ENCODE peak calls at places on chromosomes 12 and 14, in nine cellular contexts. One of them, this sample, is unnamed. For H3K36me3, the result is how much of the 10 kb centered on the place peaks cover.

GRCh38 chr14:83913466-83913865 is 1616.5 kb upstream of the FLRT2 start:
- DNase-seq in body of pancreas: no peak
- DNase-seq in CD4-positive, CD25-positive, alpha-beta regulatory T cell: no peak
- DNase-seq in CD8-positive, alpha-beta memory T cell: no peak
- DNase-seq in GM23248: no peak
- DNase-seq in heart left ventricle: no peak
- DNase-seq in tibial artery: no peak
- DNase-seq in fibroblast of lung: no peak
- DNase-seq in CD4-positive, alpha-beta memory T cell: no peak
- DNase-seq in this sample: no peak

GRCh38 chr14:102728509-102728908 is 48.7 kb upstream of the TRAF3 start:
- DNase-seq in body of pancreas: no peak
- DNase-seq in CD4-positive, CD25-positive, alpha-beta regulatory T cell: no peak
- DNase-seq in CD8-positive, alpha-beta memory T cell: no peak
- DNase-seq in GM23248: no peak
- DNase-seq in heart left ventricle: no peak
- DNase-seq in tibial artery: no peak
- DNase-seq in fibroblast of lung: no peak
- DNase-seq in CD4-positive, alpha-beta memory T cell: no peak
- DNase-seq in this sample: no peak

GRCh38 chr12:24469089-24469488 is 479.8 kb downstream of the BCAT1 start:
- DNase-seq in body of pancreas: no peak
- DNase-seq in CD4-positive, CD25-positive, alpha-beta regulatory T cell: no peak
- DNase-seq in CD8-positive, alpha-beta memory T cell: no peak
- DNase-seq in GM23248: no peak
- DNase-seq in heart left ventricle: no peak
- DNase-seq in tibial artery: no peak
- DNase-seq in fibroblast of lung: no peak
- DNase-seq in CD4-positive, alpha-beta memory T cell: no peak
- DNase-seq in this sample: no peak

GRCh38 chr12:15522574-15523187 is 200.4 kb downstream of the PTPRO start:
- DNase-seq in body of pancreas: no peak
- DNase-seq in CD4-positive, CD25-positive, alpha-beta regulatory T cell: no peak
- DNase-seq in CD8-positive, alpha-beta memory T cell: no peak
- DNase-seq in GM23248: peak
- DNase-seq in heart left ventricle: no peak
- DNase-seq in tibial artery: no peak
- DNase-seq in fibroblast of lung: peak
- DNase-seq in CD4-positive, alpha-beta memory T cell: no peak
- DNase-seq in this sample: peak

GRCh38 chr12:112803620-112804279 is 12.2 kb downstream of the RPH3A start:
- DNase-seq in body of pancreas: no peak
- DNase-seq in CD4-positive, CD25-positive, alpha-beta regulatory T cell: no peak
- DNase-seq in CD8-positive, alpha-beta memory T cell: no peak
- DNase-seq in GM23248: no peak
- DNase-seq in heart left ventricle: no peak
- DNase-seq in tibial artery: no peak
- DNase-seq in fibroblast of lung: no peak
- DNase-seq in CD4-positive, alpha-beta memory T cell: no peak
- DNase-seq in this sample: no peak

GRCh38 chr14:51735851-51736250 is 84.1 kb downstream of the FRMD6 start:
- DNase-seq in body of pancreas: no peak
- DNase-seq in CD4-positive, CD25-positive, alpha-beta regulatory T cell: no peak
- DNase-seq in CD8-positive, alpha-beta memory T cell: no peak
- DNase-seq in GM23248: no peak
- DNase-seq in heart left ventricle: no peak
- DNase-seq in tibial artery: no peak
- DNase-seq in fibroblast of lung: no peak
- DNase-seq in CD4-positive, alpha-beta memory T cell: no peak
- DNase-seq in this sample: no peak

GRCh38 chr12:4283512-4284255 is 10.1 kb downstream of the CCND2 start:
- DNase-seq in body of pancreas: no peak
- DNase-seq in CD4-positive, CD25-positive, alpha-beta regulatory T cell: no peak
- DNase-seq in CD8-positive, alpha-beta memory T cell: no peak
- DNase-seq in GM23248: no peak
- DNase-seq in heart left ventricle: no peak
- DNase-seq in tibial artery: no peak
- DNase-seq in fibroblast of lung: no peak
- DNase-seq in CD4-positive, alpha-beta memory T cell: no peak
- DNase-seq in this sample: no peak

GRCh38 chr12:27970391-27970980 is 2.0 kb downstream of the PTHLH start:
- DNase-seq in body of pancreas: no peak
- DNase-seq in CD4-positive, CD25-positive, alpha-beta regulatory T cell: no peak
- DNase-seq in CD8-positive, alpha-beta memory T cell: no peak
- DNase-seq in GM23248: peak
- DNase-seq in heart left ventricle: peak
- DNase-seq in tibial artery: no peak
- DNase-seq in fibroblast of lung: peak
- DNase-seq in CD4-positive, alpha-beta memory T cell: no peak
- DNase-seq in this sample: no peak

GRCh38 chr14:67665886-67666285 is 8.5 kb downstream of the VTI1B start:
- DNase-seq in body of pancreas: no peak
- DNase-seq in CD4-positive, CD25-positive, alpha-beta regulatory T cell: no peak
- DNase-seq in CD8-positive, alpha-beta memory T cell: no peak
- DNase-seq in GM23248: peak
- DNase-seq in heart left ventricle: no peak
- DNase-seq in tibial artery: no peak
- DNase-seq in fibroblast of lung: peak
- DNase-seq in CD4-positive, alpha-beta memory T cell: no peak
- DNase-seq in this sample: peak

DNA sequence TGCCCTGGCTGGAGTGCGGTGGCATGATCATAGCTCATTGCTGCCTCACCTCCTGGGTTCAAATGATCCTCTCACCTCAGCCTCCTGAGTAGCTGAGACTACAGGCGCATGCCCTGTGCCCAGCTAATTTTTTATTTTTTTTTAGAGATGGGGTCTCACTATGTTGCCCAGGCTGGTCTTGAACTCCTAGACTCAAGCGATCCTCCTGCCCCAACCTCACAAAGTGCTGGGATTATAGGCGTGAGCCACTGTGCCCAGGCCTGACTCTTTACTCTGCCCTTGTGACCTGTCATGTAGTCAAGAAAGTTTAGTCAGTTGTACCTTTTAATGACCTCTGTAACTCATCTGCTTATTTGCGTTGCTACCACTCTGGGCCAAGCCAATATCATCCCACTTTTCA is 55.7 kb downstream of the PROX2 start:
- DNase-seq in body of pancreas: no peak
- DNase-seq in CD4-positive, CD25-positive, alpha-beta regulatory T cell: no peak
- DNase-seq in CD8-positive, alpha-beta memory T cell: no peak
- DNase-seq in GM23248: no peak
- DNase-seq in heart left ventricle: no peak
- DNase-seq in tibial artery: no peak
- DNase-seq in fibroblast of lung: no peak
- DNase-seq in CD4-positive, alpha-beta memory T cell: no peak
- DNase-seq in this sample: no peak
- H3K36me3 ChIP-seq in body of pancreas: under half
- H3K36me3 ChIP-seq in CD4-positive, CD25-positive, alpha-beta regulatory T cell: half or more
- H3K36me3 ChIP-seq in CD8-positive, alpha-beta memory T cell: under half
- H3K36me3 ChIP-seq in GM23248: half or more
- H3K36me3 ChIP-seq in heart left ventricle: half or more
- H3K36me3 ChIP-seq in tibial artery: under half
- H3K36me3 ChIP-seq in fibroblast of lung: under half
- H3K36me3 ChIP-seq in CD4-positive, alpha-beta memory T cell: half or more
- H3K36me3 ChIP-seq in this sample: under half

GRCh38 chr12:20050166-20050565 is 318.2 kb upstream of the PDE3A start:
- DNase-seq in body of pancreas: no peak
- DNase-seq in CD4-positive, CD25-positive, alpha-beta regulatory T cell: no peak
- DNase-seq in CD8-positive, alpha-beta memory T cell: no peak
- DNase-seq in GM23248: peak
- DNase-seq in heart left ventricle: no peak
- DNase-seq in tibial artery: no peak
- DNase-seq in fibroblast of lung: peak
- DNase-seq in CD4-positive, alpha-beta memory T cell: no peak
- DNase-seq in this sample: no peak

GRCh38 chr12:20040844-20041243 is 327.5 kb upstream of the PDE3A start:
- DNase-seq in body of pancreas: no peak
- DNase-seq in CD4-positive, CD25-positive, alpha-beta regulatory T cell: no peak
- DNase-seq in CD8-positive, alpha-beta memory T cell: no peak
- DNase-seq in GM23248: no peak
- DNase-seq in heart left ventricle: peak
- DNase-seq in tibial artery: peak
- DNase-seq in fibroblast of lung: no peak
- DNase-seq in CD4-positive, alpha-beta memory T cell: no peak
- DNase-seq in this sample: peak

GRCh38 chr12:20044836-20045235 is 323.5 kb upstream of the PDE3A start:
- DNase-seq in body of pancreas: no peak
- DNase-seq in CD4-positive, CD25-positive, alpha-beta regulatory T cell: no peak
- DNase-seq in CD8-positive, alpha-beta memory T cell: no peak
- DNase-seq in GM23248: peak
- DNase-seq in heart left ventricle: no peak
- DNase-seq in tibial artery: no peak
- DNase-seq in fibroblast of lung: peak
- DNase-seq in CD4-positive, alpha-beta memory T cell: no peak
- DNase-seq in this sample: peak

GRCh38 chr12:20040194-20040593 is 328.1 kb upstream of the PDE3A start:
- DNase-seq in body of pancreas: no peak
- DNase-seq in CD4-positive, CD25-positive, alpha-beta regulatory T cell: no peak
- DNase-seq in CD8-positive, alpha-beta memory T cell: no peak
- DNase-seq in GM23248: no peak
- DNase-seq in heart left ventricle: no peak
- DNase-seq in tibial artery: no peak
- DNase-seq in fibroblast of lung: no peak
- DNase-seq in CD4-positive, alpha-beta memory T cell: no peak
- DNase-seq in this sample: no peak

DNA sequence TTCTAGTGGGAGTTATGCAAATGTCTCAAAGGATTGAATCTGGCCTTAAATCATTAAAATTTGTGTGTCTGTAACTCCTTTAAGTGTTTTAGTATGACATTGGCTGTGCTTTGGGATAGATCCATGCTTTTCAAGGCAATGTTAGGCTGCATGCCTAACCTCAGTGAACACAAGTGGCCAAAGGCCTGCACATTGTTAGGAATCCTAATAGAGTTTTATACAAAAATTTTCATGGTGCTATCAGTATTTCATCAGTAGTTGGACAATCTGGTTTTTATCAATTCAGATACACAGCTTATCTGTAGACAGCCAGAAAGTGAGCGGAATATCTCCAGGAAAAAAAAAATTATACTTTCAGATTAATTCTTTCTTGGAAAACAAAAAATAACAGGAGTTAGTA is 324.0 kb upstream of the PDE3A start:
- DNase-seq in body of pancreas: no peak
- DNase-seq in CD4-positive, CD25-positive, alpha-beta regulatory T cell: no peak
- DNase-seq in CD8-positive, alpha-beta memory T cell: no peak
- DNase-seq in GM23248: no peak
- DNase-seq in heart left ventricle: no peak
- DNase-seq in tibial artery: no peak
- DNase-seq in fibroblast of lung: no peak
- DNase-seq in CD4-positive, alpha-beta memory T cell: no peak
- DNase-seq in this sample: no peak
- H3K4me3 ChIP-seq in body of pancreas: no peak
- H3K4me3 ChIP-seq in CD4-positive, CD25-positive, alpha-beta regulatory T cell: no peak
- H3K4me3 ChIP-seq in CD8-positive, alpha-beta memory T cell: no peak
- H3K4me3 ChIP-seq in GM23248: no peak
- H3K4me3 ChIP-seq in heart left ventricle: no peak
- H3K4me3 ChIP-seq in tibial artery: no peak
- H3K4me3 ChIP-seq in fibroblast of lung: no peak
- H3K4me3 ChIP-seq in CD4-positive, alpha-beta memory T cell: no peak
- H3K4me3 ChIP-seq in this sample: no peak

DNA sequence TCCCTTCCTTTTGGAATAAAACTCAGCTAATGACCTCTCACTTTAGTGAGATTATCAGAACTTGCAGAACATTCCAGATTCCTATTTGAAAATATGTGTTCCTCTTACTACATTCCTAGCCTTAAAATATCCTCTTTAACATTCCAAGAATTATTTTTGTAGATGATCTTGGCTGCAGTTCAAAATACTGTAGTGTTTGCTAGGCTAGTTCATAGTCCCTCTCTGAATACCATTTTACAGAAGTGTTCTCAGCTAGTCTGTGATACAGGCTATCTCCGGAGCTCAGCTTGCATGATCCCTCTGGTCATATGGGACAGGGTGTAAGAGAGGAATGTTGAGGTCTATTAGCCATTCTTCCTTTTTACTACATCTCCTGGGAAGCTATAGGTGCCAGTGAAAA is 17.6 kb upstream of the GPR33 start:
- DNase-seq in body of pancreas: no peak
- DNase-seq in CD4-positive, CD25-positive, alpha-beta regulatory T cell: no peak
- DNase-seq in CD8-positive, alpha-beta memory T cell: no peak
- DNase-seq in GM23248: peak
- DNase-seq in heart left ventricle: no peak
- DNase-seq in tibial artery: no peak
- DNase-seq in fibroblast of lung: peak
- DNase-seq in CD4-positive, alpha-beta memory T cell: no peak
- DNase-seq in this sample: peak
- H3K36me3 ChIP-seq in body of pancreas: under half
- H3K36me3 ChIP-seq in CD4-positive, CD25-positive, alpha-beta regulatory T cell: under half
- H3K36me3 ChIP-seq in CD8-positive, alpha-beta memory T cell: under half
- H3K36me3 ChIP-seq in GM23248: under half
- H3K36me3 ChIP-seq in heart left ventricle: under half
- H3K36me3 ChIP-seq in tibial artery: under half
- H3K36me3 ChIP-seq in fibroblast of lung: under half
- H3K36me3 ChIP-seq in CD4-positive, alpha-beta memory T cell: under half
- H3K36me3 ChIP-seq in this sample: under half

GRCh38 chr14:64614214-64614613 is 64.5 kb downstream of the PPP1R36 start:
- DNase-seq in body of pancreas: no peak
- DNase-seq in CD4-positive, CD25-positive, alpha-beta regulatory T cell: no peak
- DNase-seq in CD8-positive, alpha-beta memory T cell: no peak
- DNase-seq in GM23248: no peak
- DNase-seq in heart left ventricle: no peak
- DNase-seq in tibial artery: no peak
- DNase-seq in fibroblast of lung: peak
- DNase-seq in CD4-positive, alpha-beta memory T cell: no peak
- DNase-seq in this sample: no peak

GRCh38 chr14:64611358-64612020 is 61.7 kb downstream of the PPP1R36 start:
- DNase-seq in body of pancreas: no peak
- DNase-seq in CD4-positive, CD25-positive, alpha-beta regulatory T cell: no peak
- DNase-seq in CD8-positive, alpha-beta memory T cell: no peak
- DNase-seq in GM23248: peak
- DNase-seq in heart left ventricle: no peak
- DNase-seq in tibial artery: no peak
- DNase-seq in fibroblast of lung: no peak
- DNase-seq in CD4-positive, alpha-beta memory T cell: no peak
- DNase-seq in this sample: no peak

GRCh38 chr14:64612021-64612380 is 62.2 kb downstream of the PPP1R36 start:
- DNase-seq in body of pancreas: no peak
- DNase-seq in CD4-positive, CD25-positive, alpha-beta regulatory T cell: no peak
- DNase-seq in CD8-positive, alpha-beta memory T cell: no peak
- DNase-seq in GM23248: peak
- DNase-seq in heart left ventricle: no peak
- DNase-seq in tibial artery: no peak
- DNase-seq in fibroblast of lung: peak
- DNase-seq in CD4-positive, alpha-beta memory T cell: no peak
- DNase-seq in this sample: peak

GRCh38 chr14:64610049-64610746 is 60.4 kb downstream of the PPP1R36 start:
- DNase-seq in body of pancreas: no peak
- DNase-seq in CD4-positive, CD25-positive, alpha-beta regulatory T cell: no peak
- DNase-seq in CD8-positive, alpha-beta memory T cell: no peak
- DNase-seq in GM23248: no peak
- DNase-seq in heart left ventricle: no peak
- DNase-seq in tibial artery: no peak
- DNase-seq in fibroblast of lung: no peak
- DNase-seq in CD4-positive, alpha-beta memory T cell: no peak
- DNase-seq in this sample: no peak

DNA sequence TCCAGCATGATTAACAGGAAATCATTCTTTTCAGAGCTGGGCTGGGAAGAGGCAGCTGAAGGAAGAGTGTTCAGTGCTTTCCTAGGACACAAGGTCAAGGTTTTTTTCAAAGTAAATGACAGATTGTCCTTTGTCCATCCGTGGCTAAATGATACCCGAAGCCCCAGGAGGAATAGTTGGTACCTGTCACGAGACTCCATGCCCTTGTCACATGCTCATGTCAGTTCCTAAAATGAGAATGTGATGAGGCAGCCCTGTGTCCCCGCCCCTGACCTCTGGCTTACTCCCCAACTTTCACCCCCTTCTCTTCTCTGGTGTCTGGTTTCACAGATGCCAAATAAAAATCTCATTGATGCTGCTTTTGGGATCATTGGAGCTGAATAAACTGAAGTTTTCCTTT is 65.2 kb downstream of the PPP1R36 start:
- DNase-seq in body of pancreas: no peak
- DNase-seq in CD4-positive, CD25-positive, alpha-beta regulatory T cell: no peak
- DNase-seq in CD8-positive, alpha-beta memory T cell: no peak
- DNase-seq in GM23248: no peak
- DNase-seq in heart left ventricle: no peak
- DNase-seq in tibial artery: no peak
- DNase-seq in fibroblast of lung: no peak
- DNase-seq in CD4-positive, alpha-beta memory T cell: no peak
- DNase-seq in this sample: no peak
- H3K4me3 ChIP-seq in body of pancreas: no peak
- H3K4me3 ChIP-seq in CD4-positive, CD25-positive, alpha-beta regulatory T cell: no peak
- H3K4me3 ChIP-seq in CD8-positive, alpha-beta memory T cell: no peak
- H3K4me3 ChIP-seq in GM23248: no peak
- H3K4me3 ChIP-seq in heart left ventricle: no peak
- H3K4me3 ChIP-seq in tibial artery: no peak
- H3K4me3 ChIP-seq in fibroblast of lung: no peak
- H3K4me3 ChIP-seq in CD4-positive, alpha-beta memory T cell: no peak
- H3K4me3 ChIP-seq in this sample: no peak